ENCODE peak calls at places on chromosomes 6 and 20, in nine cellular contexts. Z is effector CD4-positive, alpha-beta T cell; G is stimulated activated CD4-positive, alpha-beta T cell treated with anti-CD3 and anti-CD28 coated beads, Interleukin-12 subunit alpha, Interleukin-12 subunit beta, amount 100 ng/mL, for 24 hours; R is stomach; K is activated CD4-positive, alpha-beta T cell treated with anti-CD3 and anti-CD28 coated beads, Interleukin-2, amount 10 ng/mL, durations not matched to agents 7 days and 5 days; Y is HCEC 1CT; D is keratinocyte; I is uterus; H is hypothalamus. M is an unnamed sample.
A peak's percentile ranks its signal among the peaks of the same experiment; 100 is the strongest.

GRCh38 chr20:31968299-31969126 is 562 bp downstream of the XKR7 start:
- DNase-seq in Z (peak; percentile 82), G (peak; percentile 71), R (peak; percentile 63), K (peak; percentile 84), Y (peak; percentile 18), D (no peak), I (peak; percentile 30), H (peak; percentile 11), M (peak; percentile 71)

GRCh38 chr6:154474636-154475428 is 35.7 kb downstream of the CNKSR3 start:
- DNase-seq in Z (no peak), G (no peak), R (no peak), K (no peak), Y (peak; percentile 24), D (no peak), I (peak; percentile 38), H (no peak), M (no peak)

GRCh38 chr6:131545317-131545716 is 27.7 kb upstream of the ARG1 start:
- DNase-seq in Z (no peak), G (no peak), R (no peak), K (no peak), Y (no peak), D (no peak), I (no peak), H (no peak), M (no peak)

GRCh38 chr20:48012401-48012974 is 227.2 kb upstream of the SULF2 start:
- DNase-seq in Z (no peak), G (no peak), R (no peak), K (no peak), Y (no peak), D (no peak), I (no peak), H (no peak), M (no peak)

GRCh38 chr6:83292900-83293843 is 100.0 kb downstream of the RWDD2A start:
- DNase-seq in Z (no peak), G (no peak), R (no peak), K (no peak), Y (no peak), D (no peak), I (no peak), H (no peak), M (peak; percentile 50)

GRCh38 chr6:23454090-23454998 is 671.7 kb upstream of the NRSN1 start:
- DNase-seq in Z (no peak), G (no peak), R (no peak), K (no peak), Y (peak; percentile 32), D (no peak), I (no peak), H (no peak), M (no peak)

GRCh38 chr20:46642265-46642942 is 8.9 kb downstream of the SLC13A3 start:
- DNase-seq in Z (no peak), G (no peak), R (no peak), K (no peak), Y (no peak), D (no peak), I (no peak), H (no peak), M (no peak)

GRCh38 chr6:129635396-129636164 is 74.4 kb downstream of the ARHGAP18 start:
- DNase-seq in Z (no peak), G (no peak), R (no peak), K (no peak), Y (peak; percentile 63), D (no peak), I (no peak), H (no peak), M (no peak)

GRCh38 chr6:142692942-142693341 is 252.0 kb downstream of the HIVEP2 start:
- DNase-seq in Z (peak; percentile 59), G (peak; percentile 46), R (peak; percentile 58), K (peak; percentile 70), Y (peak; percentile 92), D (no peak), I (peak; percentile 63), H (peak; percentile 15), M (peak; percentile 36)

GRCh38 chr6:87731080-87731479 is 29.0 kb upstream of the AKIRIN2 start:
- DNase-seq in Z (no peak), G (no peak), R (no peak), K (no peak), Y (no peak), D (no peak), I (no peak), H (no peak), M (no peak)

GRCh38 chr20:11891827-11892521 is 25.7 kb upstream of the BTBD3 start:
- DNase-seq in Z (no peak), G (peak; percentile 37), R (peak; percentile 64), K (peak; percentile 75), Y (peak; percentile 64), D (no peak), I (peak; percentile 65), H (no peak), M (peak; percentile 84)

GRCh38 chr6:28254340-28254618 is 2.2 kb upstream of the ZKSCAN4 start:
- DNase-seq in Z (no peak), G (no peak), R (no peak), K (no peak), Y (no peak), D (no peak), I (no peak), H (no peak), M (no peak)

GRCh38 chr20:50058646-50059398 is 54.1 kb downstream of the UBE2V1 start:
- DNase-seq in Z (no peak), G (no peak), R (no peak), K (no peak), Y (no peak), D (no peak), I (no peak), H (no peak), M (no peak)

GRCh38 chr6:73513496-73513854 is 7.4 kb downstream of the EEF1A1 start:
- DNase-seq in Z (no peak), G (no peak), R (no peak), K (no peak), Y (peak; percentile 9), D (no peak), I (no peak), H (no peak), M (no peak)

GRCh38 chr6:125789576-125790402 is 971 bp upstream of the NCOA7 start:
- DNase-seq in Z (peak; percentile 20), G (peak; percentile 24), R (peak; percentile 41), K (peak; percentile 60), Y (peak; percentile 7), D (no peak), I (peak; percentile 65), H (peak; percentile 77), M (peak; percentile 58)

GRCh38 chr6:11263185-11263817 is 30.8 kb upstream of the NEDD9 start:
- DNase-seq in Z (no peak), G (no peak), R (peak; percentile 75), K (no peak), Y (peak; percentile 85), D (no peak), I (peak; percentile 74), H (no peak), M (no peak)

GRCh38 chr6:32168350-32168749 is 4.0 kb downstream of the EGFL8 start:
- DNase-seq in Z (no peak), G (no peak), R (no peak), K (no peak), Y (no peak), D (no peak), I (no peak), H (no peak), M (no peak)

GRCh38 chr6:17724341-17724740 is 17.6 kb upstream of the NUP153 start:
- DNase-seq in Z (no peak), G (no peak), R (no peak), K (no peak), Y (peak; percentile 70), D (no peak), I (no peak), H (no peak), M (no peak)

GRCh38 chr6:3757241-3757641 is 5.7 kb upstream of the PXDC1 start:
- DNase-seq in Z (no peak), G (no peak), R (no peak), K (no peak), Y (no peak), D (no peak), I (no peak), H (no peak), M (no peak)

GRCh38 chr6:6392214-6393068 is 72.0 kb upstream of the F13A1 start:
- DNase-seq in Z (no peak), G (no peak), R (no peak), K (no peak), Y (no peak), D (no peak), I (no peak), H (no peak), M (no peak)

GRCh38 chr6:116439572-116439971 is 21.6 kb upstream of the CALHM6 start:
- DNase-seq in Z (no peak), G (no peak), R (no peak), K (no peak), Y (peak; percentile 33), D (no peak), I (no peak), H (no peak), M (no peak)

GRCh38 chr6:5936611-5937010 is 70.1 kb downstream of the NRN1 start:
- DNase-seq in Z (no peak), G (no peak), R (no peak), K (no peak), Y (no peak), D (no peak), I (no peak), H (no peak), M (no peak)

GRCh38 chr6:137799950-137800568 is 67.0 kb upstream of the TNFAIP3 start:
- DNase-seq in Z (peak; percentile 71), G (peak; percentile 39), R (no peak), K (peak; percentile 75), Y (peak; percentile 72), D (peak; percentile 66), I (peak; percentile 69), H (no peak), M (peak; percentile 87)

GRCh38 chr6:31898200-31899011 is 908 bp upstream of the EHMT2 start:
- DNase-seq in Z (peak; percentile 24), G (no peak), R (no peak), K (peak; percentile 46), Y (peak; percentile 43), D (no peak), I (no peak), H (no peak), M (peak; percentile 77)